ENCODE peak calls at places on chromosomes 6 and 20, in nine cellular contexts. One of them, this sample, is unnamed.

GRCh38 chr20:9054176-9054575 is 14.7 kb upstream of the PLCB4 start:
- DNase-seq in stimulated activated CD4-positive, alpha-beta T cell treated with anti-CD3 and anti-CD28 coated beads, Interleukin-1b, Interleukin-23, amount 100 ng/mL, for 24 hours: no peak
- DNase-seq in KBM-7: no peak
- DNase-seq in osteocyte: no peak
- DNase-seq in left cardiac atrium: no peak
- DNase-seq in HS-5: no peak
- DNase-seq in fibroblast of pulmonary artery: no peak
- DNase-seq in DND-41: no peak
- DNase-seq in GM23338: no peak
- DNase-seq in this sample: no peak

GRCh38 chr6:121627761-121628160 is 192.3 kb downstream of the GJA1 start:
- DNase-seq in stimulated activated CD4-positive, alpha-beta T cell treated with anti-CD3 and anti-CD28 coated beads, Interleukin-1b, Interleukin-23, amount 100 ng/mL, for 24 hours: no peak
- DNase-seq in KBM-7: no peak
- DNase-seq in osteocyte: no peak
- DNase-seq in left cardiac atrium: no peak
- DNase-seq in HS-5: no peak
- DNase-seq in fibroblast of pulmonary artery: no peak
- DNase-seq in DND-41: no peak
- DNase-seq in GM23338: no peak
- DNase-seq in this sample: no peak

GRCh38 chr6:25781134-25781533 is 26.6 kb downstream of the SLC17A4 start:
- DNase-seq in stimulated activated CD4-positive, alpha-beta T cell treated with anti-CD3 and anti-CD28 coated beads, Interleukin-1b, Interleukin-23, amount 100 ng/mL, for 24 hours: no peak
- DNase-seq in KBM-7: no peak
- DNase-seq in osteocyte: no peak
- DNase-seq in left cardiac atrium: no peak
- DNase-seq in HS-5: no peak
- DNase-seq in fibroblast of pulmonary artery: no peak
- DNase-seq in DND-41: no peak
- DNase-seq in GM23338: no peak
- DNase-seq in this sample: no peak

GRCh38 chr6:11711644-11711993 is 67.0 kb downstream of the ADTRP start:
- DNase-seq in stimulated activated CD4-positive, alpha-beta T cell treated with anti-CD3 and anti-CD28 coated beads, Interleukin-1b, Interleukin-23, amount 100 ng/mL, for 24 hours: no peak
- DNase-seq in KBM-7: no peak
- DNase-seq in osteocyte: peak; percentile 48
- DNase-seq in left cardiac atrium: no peak
- DNase-seq in HS-5: no peak
- DNase-seq in fibroblast of pulmonary artery: no peak
- DNase-seq in DND-41: no peak
- DNase-seq in GM23338: no peak
- DNase-seq in this sample: no peak

GRCh38 chr20:51333446-51333845 is 209.1 kb downstream of the NFATC2 start:
- DNase-seq in stimulated activated CD4-positive, alpha-beta T cell treated with anti-CD3 and anti-CD28 coated beads, Interleukin-1b, Interleukin-23, amount 100 ng/mL, for 24 hours: no peak
- DNase-seq in KBM-7: no peak
- DNase-seq in osteocyte: no peak
- DNase-seq in left cardiac atrium: no peak
- DNase-seq in HS-5: no peak
- DNase-seq in fibroblast of pulmonary artery: no peak
- DNase-seq in DND-41: no peak
- DNase-seq in GM23338: no peak
- DNase-seq in this sample: no peak

GRCh38 chr6:170388113-170388512 is 81.6 kb downstream of the FAM120B start:
- DNase-seq in stimulated activated CD4-positive, alpha-beta T cell treated with anti-CD3 and anti-CD28 coated beads, Interleukin-1b, Interleukin-23, amount 100 ng/mL, for 24 hours: no peak
- DNase-seq in KBM-7: no peak
- DNase-seq in osteocyte: no peak
- DNase-seq in left cardiac atrium: no peak
- DNase-seq in HS-5: no peak
- DNase-seq in fibroblast of pulmonary artery: peak; percentile 29
- DNase-seq in DND-41: no peak
- DNase-seq in GM23338: no peak
- DNase-seq in this sample: no peak

GRCh38 chr6:26087284-26088115 is at the start of gene HFE:
- DNase-seq in stimulated activated CD4-positive, alpha-beta T cell treated with anti-CD3 and anti-CD28 coated beads, Interleukin-1b, Interleukin-23, amount 100 ng/mL, for 24 hours: no peak
- DNase-seq in KBM-7: no peak
- DNase-seq in osteocyte: no peak
- DNase-seq in left cardiac atrium: peak; percentile 71
- DNase-seq in HS-5: no peak
- DNase-seq in fibroblast of pulmonary artery: peak; percentile 60
- DNase-seq in DND-41: peak; percentile 64
- DNase-seq in GM23338: peak; percentile 74
- DNase-seq in this sample: no peak

GRCh38 chr20:35299780-35300179 is 7.6 kb upstream of the FAM83C start:
- DNase-seq in stimulated activated CD4-positive, alpha-beta T cell treated with anti-CD3 and anti-CD28 coated beads, Interleukin-1b, Interleukin-23, amount 100 ng/mL, for 24 hours: no peak
- DNase-seq in KBM-7: no peak
- DNase-seq in osteocyte: no peak
- DNase-seq in left cardiac atrium: no peak
- DNase-seq in HS-5: no peak
- DNase-seq in fibroblast of pulmonary artery: no peak
- DNase-seq in DND-41: no peak
- DNase-seq in GM23338: no peak
- DNase-seq in this sample: no peak

GRCh38 chr6:27893836-27894807 is 18.1 kb downstream of the OR2B2 start:
- DNase-seq in stimulated activated CD4-positive, alpha-beta T cell treated with anti-CD3 and anti-CD28 coated beads, Interleukin-1b, Interleukin-23, amount 100 ng/mL, for 24 hours: no peak
- DNase-seq in KBM-7: peak; percentile 93
- DNase-seq in osteocyte: peak; percentile 93
- DNase-seq in left cardiac atrium: peak; percentile 89
- DNase-seq in HS-5: peak; percentile 80
- DNase-seq in fibroblast of pulmonary artery: peak; percentile 96
- DNase-seq in DND-41: peak; percentile 89
- DNase-seq in GM23338: peak; percentile 79
- DNase-seq in this sample: peak; percentile 84

GRCh38 chr20:42379385-42379784 is 761.2 kb upstream of the CHD6 start:
- DNase-seq in stimulated activated CD4-positive, alpha-beta T cell treated with anti-CD3 and anti-CD28 coated beads, Interleukin-1b, Interleukin-23, amount 100 ng/mL, for 24 hours: no peak
- DNase-seq in KBM-7: no peak
- DNase-seq in osteocyte: no peak
- DNase-seq in left cardiac atrium: no peak
- DNase-seq in HS-5: no peak
- DNase-seq in fibroblast of pulmonary artery: no peak
- DNase-seq in DND-41: no peak
- DNase-seq in GM23338: no peak
- DNase-seq in this sample: no peak

GRCh38 chr6:43771858-43772570 is 2.0 kb downstream of the VEGFA start:
- DNase-seq in stimulated activated CD4-positive, alpha-beta T cell treated with anti-CD3 and anti-CD28 coated beads, Interleukin-1b, Interleukin-23, amount 100 ng/mL, for 24 hours: peak; percentile 45
- DNase-seq in KBM-7: peak; percentile 41
- DNase-seq in osteocyte: peak; percentile 90
- DNase-seq in left cardiac atrium: peak; percentile 79
- DNase-seq in HS-5: no peak
- DNase-seq in fibroblast of pulmonary artery: peak; percentile 43
- DNase-seq in DND-41: peak; percentile 71
- DNase-seq in GM23338: peak; percentile 76
- DNase-seq in this sample: no peak

GRCh38 chr6:130296854-130297253 is 69.0 kb upstream of the TMEM200A start:
- DNase-seq in stimulated activated CD4-positive, alpha-beta T cell treated with anti-CD3 and anti-CD28 coated beads, Interleukin-1b, Interleukin-23, amount 100 ng/mL, for 24 hours: no peak
- DNase-seq in KBM-7: no peak
- DNase-seq in osteocyte: no peak
- DNase-seq in left cardiac atrium: no peak
- DNase-seq in HS-5: no peak
- DNase-seq in fibroblast of pulmonary artery: no peak
- DNase-seq in DND-41: no peak
- DNase-seq in GM23338: peak; percentile 41
- DNase-seq in this sample: no peak

GRCh38 chr6:156848533-156848932 is 71.4 kb downstream of the ARID1B start:
- DNase-seq in stimulated activated CD4-positive, alpha-beta T cell treated with anti-CD3 and anti-CD28 coated beads, Interleukin-1b, Interleukin-23, amount 100 ng/mL, for 24 hours: no peak
- DNase-seq in KBM-7: peak; percentile 79
- DNase-seq in osteocyte: no peak
- DNase-seq in left cardiac atrium: peak; percentile 78
- DNase-seq in HS-5: no peak
- DNase-seq in fibroblast of pulmonary artery: peak; percentile 60
- DNase-seq in DND-41: no peak
- DNase-seq in GM23338: no peak
- DNase-seq in this sample: no peak

GRCh38 chr6:74671558-74672025 is 534.3 kb downstream of the COL12A1 start:
- DNase-seq in stimulated activated CD4-positive, alpha-beta T cell treated with anti-CD3 and anti-CD28 coated beads, Interleukin-1b, Interleukin-23, amount 100 ng/mL, for 24 hours: no peak
- DNase-seq in KBM-7: no peak
- DNase-seq in osteocyte: no peak
- DNase-seq in left cardiac atrium: no peak
- DNase-seq in HS-5: peak; percentile 88
- DNase-seq in fibroblast of pulmonary artery: peak; percentile 65
- DNase-seq in DND-41: no peak
- DNase-seq in GM23338: no peak
- DNase-seq in this sample: peak; percentile 95

This sample was measured in astrocyte of the cerebellum.